ENCODE peak calls at places on chromosome 20, in five cellular contexts. D, B, Y, I and C are unnamed samples.

GRCh38 chr20:46954490-46955038 is 59.9 kb downstream of the EYA2 start:
- DNase-seq in D (no peak), B (no peak), Y (no peak), I (no peak), C (no peak)

GRCh38 chr20:51583499-51583898 is 41.0 kb upstream of the NFATC2 start:
- DNase-seq in D (no peak), B (no peak), Y (no peak), I (no peak), C (no peak)

GRCh38 chr20:25249198-25249931 is 1.5 kb downstream of the PYGB start:
- DNase-seq in D (no peak), B (no peak), Y (no peak), I (no peak), C (no peak)

GRCh38 chr20:52150440-52151258 is 40.9 kb downstream of the ZFP64 start:
- DNase-seq in D (peak; percentile 24), B (no peak), Y (no peak), I (no peak), C (no peak)

GRCh38 chr20:34955232-34956040 is at the start of the genes GSS and MYH7B:
- DNase-seq in D (peak; percentile 97), B (peak; percentile 94), Y (peak; percentile 99), I (peak; percentile 100), C (peak; percentile 99)

GRCh38 chr20:47396762-47397476 is 40.4 kb upstream of the ZMYND8 start:
- DNase-seq in D (no peak), B (no peak), Y (no peak), I (peak; percentile 3), C (no peak)

GRCh38 chr20:50320910-50321796 is 130.5 kb downstream of the CEBPB start:
- DNase-seq in D (no peak), B (no peak), Y (peak; percentile 96), I (peak; percentile 94), C (peak; percentile 93)

GRCh38 chr20:39036011-39036410 is 73.9 kb downstream of the DHX35 start:
- DNase-seq in D (no peak), B (no peak), Y (no peak), I (no peak), C (no peak)

GRCh38 chr20:64047968-64048401 is 1.5 kb downstream of the SOX18 start:
- DNase-seq in D (no peak), B (no peak), Y (no peak), I (no peak), C (no peak)

GRCh38 chr20:54162378-54162777 is 11.4 kb downstream of the CYP24A1 start:
- DNase-seq in D (no peak), B (no peak), Y (no peak), I (no peak), C (no peak)

GRCh38 chr20:38805958-38806854 is 709 bp downstream of the PPP1R16B start:
- DNase-seq in D (no peak), B (peak; percentile 45), Y (peak; percentile 68), I (peak; percentile 66), C (peak; percentile 71)

GRCh38 chr20:34388000-34388399 is 24.9 kb downstream of the ITCH start:
- DNase-seq in D (no peak), B (no peak), Y (no peak), I (no peak), C (no peak)

GRCh38 chr20:62941792-62942191 is 3.8 kb downstream of the GID8 start:
- DNase-seq in D (no peak), B (no peak), Y (no peak), I (no peak), C (no peak)

GRCh38 chr20:49768204-49769124 is 44.2 kb upstream of the SLC9A8 start:
- DNase-seq in D (no peak), B (no peak), Y (peak; percentile 68), I (no peak), C (no peak)

GRCh38 chr20:14477125-14477524 is 139.7 kb upstream of the FLRT3 start:
- DNase-seq in D (no peak), B (no peak), Y (no peak), I (no peak), C (no peak)

GRCh38 chr20:48329676-48330644 is 497.8 kb downstream of the PREX1 start:
- DNase-seq in D (no peak), B (no peak), Y (peak; percentile 61), I (peak; percentile 44), C (no peak)

GRCh38 chr20:56765172-56766073 is 136.3 kb downstream of the TFAP2C start:
- DNase-seq in D (no peak), B (no peak), Y (no peak), I (no peak), C (no peak)

GRCh38 chr20:46833360-46833759 is 61.3 kb upstream of the EYA2 start:
- DNase-seq in D (no peak), B (no peak), Y (no peak), I (no peak), C (no peak)

GRCh38 chr20:2558581-2559301 is 22.4 kb downstream of the TMC2 start:
- DNase-seq in D (no peak), B (no peak), Y (no peak), I (no peak), C (no peak)

GRCh38 chr20:44651507-44652373 is at the start of gene ADA:
- DNase-seq in D (no peak), B (peak; percentile 68), Y (peak; percentile 84), I (peak; percentile 91), C (no peak)

GRCh38 chr20:2521369-2522305 is 12.9 kb upstream of the ZNF343 start:
- DNase-seq in D (peak; percentile 37), B (no peak), Y (no peak), I (no peak), C (no peak)

GRCh38 chr20:49724637-49725606 is 11.2 kb upstream of the B4GALT5 start:
- DNase-seq in D (peak; percentile 70), B (no peak), Y (no peak), I (peak; percentile 76), C (peak; percentile 16)

GRCh38 chr20:57197352-57198198 is 68.9 kb downstream of the BMP7 start:
- DNase-seq in D (no peak), B (no peak), Y (no peak), I (no peak), C (no peak)

GRCh38 chr20:19404836-19405235 is 192.4 kb downstream of the SLC24A3 start:
- DNase-seq in D (no peak), B (no peak), Y (no peak), I (no peak), C (no peak)

GRCh38 chr20:50694379-50695143 is 3.2 kb upstream of the RIPOR3 start:
- DNase-seq in D (no peak), B (no peak), Y (no peak), I (no peak), C (no peak)

GRCh38 chr20:3842332-3842930 is 4.2 kb upstream of the MAVS start:
- DNase-seq in D (no peak), B (no peak), Y (no peak), I (no peak), C (no peak)